ENCODE peak calls at places on chromosomes 3 and 15, in nine cellular contexts. O is transverse colon, G is Panc1, K is stomach, S is SK-N-SH, R is K562, C is GM23338, Y is sigmoid colon, N is H1. B is an unnamed sample.

GRCh38 chr3:30294241-30294667 is 312.1 kb upstream of the TGFBR2 start:
- DNase-seq in O (no peak), G (no peak), K (no peak), S (no peak), R (no peak), C (peak; percentile 18), Y (no peak), N (no peak), B (no peak)

GRCh38 chr3:11509175-11510000 is 134.3 kb downstream of the VGLL4 start:
- DNase-seq in O (peak; percentile 63), G (no peak), K (peak; percentile 77), S (peak; percentile 81), R (peak; percentile 73), C (peak; percentile 57), Y (peak; percentile 93), N (no peak), B (no peak)

GRCh38 chr15:55589297-55589696 is 1.2 kb upstream of the PYGO1 start:
- DNase-seq in O (no peak), G (no peak), K (no peak), S (peak; percentile 75), R (no peak), C (no peak), Y (no peak), N (no peak), B (no peak)

GRCh38 chr15:64010719-64011118 is 35.6 kb downstream of the DAPK2 start:
- DNase-seq in O (peak; percentile 72), G (no peak), K (peak; percentile 72), S (no peak), R (peak; percentile 29), C (no peak), Y (no peak), N (no peak), B (peak; percentile 47)

GRCh38 chr3:115161866-115162265 is 14.8 kb upstream of the ZBTB20 start:
- DNase-seq in O (no peak), G (no peak), K (no peak), S (no peak), R (no peak), C (no peak), Y (no peak), N (no peak), B (no peak)

GRCh38 chr3:174541708-174542107 is 317.4 kb upstream of the NAALADL2 start:
- DNase-seq in O (no peak), G (no peak), K (no peak), S (no peak), R (no peak), C (no peak), Y (no peak), N (no peak), B (no peak)

GRCh38 chr3:117887896-117888295 is 1146.8 kb downstream of the IGSF11 start:
- DNase-seq in O (no peak), G (no peak), K (no peak), S (no peak), R (no peak), C (no peak), Y (no peak), N (no peak), B (no peak)

GRCh38 chr3:163490119-163490518 is 1588.2 kb downstream of the SI start:
- DNase-seq in O (peak; percentile 15), G (peak; percentile 15), K (peak; percentile 39), S (no peak), R (peak; percentile 20), C (peak; percentile 76), Y (no peak), N (peak; percentile 51), B (no peak)

GRCh38 chr15:70722266-70723123 is 40.9 kb downstream of the UACA start:
- DNase-seq in O (no peak), G (no peak), K (no peak), S (peak; percentile 52), R (peak; percentile 22), C (peak; percentile 62), Y (no peak), N (no peak), B (peak; percentile 8)

GRCh38 chr3:182233957-182234356 is 522.2 kb downstream of the SOX2 start:
- DNase-seq in O (no peak), G (no peak), K (no peak), S (no peak), R (no peak), C (no peak), Y (no peak), N (no peak), B (no peak)

GRCh38 chr3:194330579-194330978 is 20.5 kb downstream of the CPN2 start:
- DNase-seq in O (no peak), G (no peak), K (peak; percentile 81), S (peak; percentile 56), R (no peak), C (no peak), Y (no peak), N (no peak), B (no peak)

GRCh38 chr3:113556556-113557335 is 24.4 kb downstream of the SIDT1 start:
- DNase-seq in O (peak; percentile 45), G (no peak), K (no peak), S (no peak), R (no peak), C (no peak), Y (no peak), N (no peak), B (no peak)

DNA sequence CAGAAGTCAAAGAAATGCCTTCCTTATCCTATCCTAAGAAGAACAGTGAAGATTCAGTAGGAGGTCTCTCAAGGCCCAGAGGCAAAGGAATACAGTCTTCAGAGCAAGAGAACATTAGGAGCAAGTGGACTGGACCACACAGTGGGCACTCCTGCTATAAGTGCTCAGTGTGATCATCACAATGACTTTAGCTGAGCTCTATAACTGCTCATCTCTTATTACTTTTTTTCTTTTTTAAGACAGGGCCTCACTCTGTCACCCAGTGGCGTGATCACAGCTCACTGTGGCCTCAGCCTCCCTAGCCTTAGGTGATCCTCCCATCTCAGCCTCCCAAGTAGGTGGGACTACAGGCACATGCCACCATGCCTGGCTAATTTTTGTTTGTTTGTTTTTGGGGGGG is 48.1 kb downstream of the COL8A1 start:
- DNase-seq in O (no peak), G (no peak), K (no peak), S (no peak), R (no peak), C (no peak), Y (no peak), N (no peak), B (no peak)
- TF ChIP-seq POLR2AphosphoS5 in O (no peak), G (no peak), K (no peak), S (no peak), R (no peak), C (no peak), Y (no peak), N (no peak), B (no peak)

DNA sequence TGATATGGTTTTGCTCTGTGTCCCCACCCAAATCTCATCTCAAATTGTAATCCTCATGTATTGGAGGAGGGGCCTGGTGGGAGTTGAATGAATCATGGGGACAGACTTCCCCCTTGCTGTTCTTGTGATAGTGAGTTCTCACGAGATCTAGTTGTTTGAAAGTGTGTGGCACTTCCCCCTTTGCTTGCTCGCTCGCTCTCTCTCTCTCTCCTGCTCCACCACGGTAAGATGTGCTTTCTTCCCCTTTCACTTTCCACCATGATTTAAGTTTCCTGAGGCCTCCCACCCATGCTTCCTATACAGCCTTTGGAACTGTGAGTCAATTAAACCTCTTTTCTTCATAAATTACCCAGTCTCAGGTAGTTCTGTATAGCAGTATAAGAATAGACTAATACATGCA is 60.7 kb downstream of the GSK3B start:
- DNase-seq in O (no peak), G (no peak), K (no peak), S (no peak), R (no peak), C (no peak), Y (no peak), N (no peak), B (no peak)
- TF ChIP-seq POLR2AphosphoS5 in O (no peak), G (no peak), K (no peak), S (no peak), R (no peak), C (no peak), Y (no peak), N (no peak), B (no peak)

GRCh38 chr3:133592843-133593242 is 19.4 kb downstream of the CDV3 start:
- DNase-seq in O (peak; percentile 20), G (no peak), K (no peak), S (no peak), R (no peak), C (no peak), Y (no peak), N (no peak), B (no peak)

GRCh38 chr3:133591271-133591742 is 17.8 kb downstream of the CDV3 start:
- DNase-seq in O (no peak), G (no peak), K (no peak), S (no peak), R (no peak), C (no peak), Y (no peak), N (no peak), B (no peak)

GRCh38 chr3:133589503-133589902 is 16.0 kb downstream of the CDV3 start:
- DNase-seq in O (no peak), G (no peak), K (no peak), S (no peak), R (no peak), C (no peak), Y (no peak), N (no peak), B (no peak)

GRCh38 chr3:133588035-133588434 is 14.5 kb downstream of the CDV3 start:
- DNase-seq in O (no peak), G (no peak), K (no peak), S (no peak), R (no peak), C (no peak), Y (no peak), N (no peak), B (no peak)

GRCh38 chr3:133588784-133589465 is 15.4 kb downstream of the CDV3 start:
- DNase-seq in O (no peak), G (no peak), K (no peak), S (no peak), R (no peak), C (no peak), Y (no peak), N (no peak), B (no peak)
- TF ChIP-seq POLR2AphosphoS5 in O (no peak), G (peak; percentile 45), K (no peak), S (no peak), R (peak; percentile 27), C (no peak), Y (no peak), N (no peak), B (peak; percentile 54)

GRCh38 chr3:107668963-107669362 is 146.2 kb downstream of the BBX start:
- DNase-seq in O (no peak), G (no peak), K (no peak), S (no peak), R (no peak), C (no peak), Y (no peak), N (no peak), B (no peak)

GRCh38 chr3:107668398-107668797 is 145.6 kb downstream of the BBX start:
- DNase-seq in O (no peak), G (no peak), K (no peak), S (no peak), R (no peak), C (no peak), Y (no peak), N (no peak), B (no peak)

GRCh38 chr3:107674371-107674770 is 151.6 kb downstream of the BBX start:
- DNase-seq in O (no peak), G (no peak), K (no peak), S (no peak), R (no peak), C (no peak), Y (no peak), N (no peak), B (no peak)

GRCh38 chr3:107669669-107670068 is 146.9 kb downstream of the BBX start:
- DNase-seq in O (no peak), G (no peak), K (no peak), S (no peak), R (no peak), C (no peak), Y (no peak), N (no peak), B (no peak)

GRCh38 chr3:107670991-107671390 is 148.2 kb downstream of the BBX start:
- DNase-seq in O (no peak), G (no peak), K (no peak), S (no peak), R (no peak), C (no peak), Y (no peak), N (no peak), B (no peak)
- TF ChIP-seq POLR2AphosphoS5 in O (no peak), G (no peak), K (no peak), S (no peak), R (no peak), C (no peak), Y (no peak), N (no peak), B (no peak)